ENCODE peak calls at places on chromosomes 7 and 10, in eight cellular contexts. R is endothelial cell; T is fibroblast of pulmonary artery; D is AG04450; Z is PC-3; N is GM10248; K is bronchial epithelial cell; B is CD4-positive, alpha-beta T cell. W is an unnamed sample.
A peak's percentile ranks its signal among the peaks of the same experiment; 100 is the strongest.

GRCh38 chr10:119210633-119211032 is 3.3 kb downstream of the GRK5 start:
- DNase-seq in D (no peak), B (no peak), K (no peak), R (no peak), Z (no peak), N (no peak), T (no peak), W (no peak)

GRCh38 chr10:98374176-98374969 is 40.6 kb downstream of the PYROXD2 start:
- DNase-seq in Z (peak; percentile 78), T (peak; percentile 61), D (peak; percentile 44), K (peak; percentile 88), N (no peak), R (no peak), B (no peak), W (peak; percentile 55)

GRCh38 chr7:128174391-128174790 is 66.7 kb upstream of the LEP start:
- DNase-seq in R (no peak), K (no peak), B (no peak), D (no peak), T (no peak), N (no peak), Z (no peak), W (no peak)

GRCh38 chr10:14801693-14802092 is 27.0 kb upstream of the FAM107B start:
- DNase-seq in Z (no peak), R (peak; percentile 10), D (no peak), T (no peak), B (no peak), K (no peak), N (no peak), W (no peak)

GRCh38 chr7:84159435-84159834 is 35.2 kb downstream of the SEMA3A start:
- DNase-seq in T (no peak), K (no peak), B (no peak), R (no peak), D (no peak), N (no peak), Z (no peak), W (no peak)

GRCh38 chr10:121662945-121663917 is 65.0 kb upstream of the FGFR2 start:
- DNase-seq in Z (no peak), D (no peak), K (peak; percentile 48), R (peak; percentile 72), N (no peak), T (no peak), B (no peak), W (peak; percentile 39)

GRCh38 chr7:92641921-92642511 is 51.8 kb upstream of the FAM133B start:
- DNase-seq in T (peak; percentile 45), Z (peak; percentile 26), N (no peak), K (peak; percentile 84), B (no peak), D (peak; percentile 18), R (no peak), W (no peak)

GRCh38 chr10:74963549-74963948 is 137.1 kb downstream of the KAT6B start:
- DNase-seq in N (peak; percentile 55), D (no peak), R (no peak), B (no peak), Z (no peak), K (no peak), T (no peak), W (no peak)

DNA sequence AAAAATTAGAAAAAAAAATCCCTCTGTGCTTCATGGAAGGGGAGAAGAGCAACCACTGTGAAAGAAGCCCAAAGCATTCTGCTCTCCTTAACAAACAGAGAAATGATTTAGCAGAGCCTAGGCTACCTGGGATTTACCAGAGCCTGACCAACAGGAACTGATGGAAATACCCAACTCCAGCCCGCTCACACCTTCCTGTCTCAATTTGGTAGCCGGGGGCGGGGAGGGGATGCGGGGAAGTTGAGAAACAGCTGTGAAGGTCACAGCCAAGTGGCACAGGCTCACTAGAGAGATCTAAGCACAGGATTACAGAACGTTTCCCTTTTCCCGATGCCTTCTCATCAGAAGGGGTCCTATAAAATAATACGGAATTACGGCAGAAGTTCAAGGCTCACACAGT is 17.6 kb downstream of the RSU1 start:
- DNase-seq in R (no peak), N (peak; percentile 29), T (no peak), K (no peak), Z (no peak), D (no peak), B (no peak), W (no peak)
- TF ChIP-seq CTCF in R (no peak), N (no peak), T (no peak), K (no peak), Z (no peak), D (no peak), B (no peak), W (no peak)

DNA sequence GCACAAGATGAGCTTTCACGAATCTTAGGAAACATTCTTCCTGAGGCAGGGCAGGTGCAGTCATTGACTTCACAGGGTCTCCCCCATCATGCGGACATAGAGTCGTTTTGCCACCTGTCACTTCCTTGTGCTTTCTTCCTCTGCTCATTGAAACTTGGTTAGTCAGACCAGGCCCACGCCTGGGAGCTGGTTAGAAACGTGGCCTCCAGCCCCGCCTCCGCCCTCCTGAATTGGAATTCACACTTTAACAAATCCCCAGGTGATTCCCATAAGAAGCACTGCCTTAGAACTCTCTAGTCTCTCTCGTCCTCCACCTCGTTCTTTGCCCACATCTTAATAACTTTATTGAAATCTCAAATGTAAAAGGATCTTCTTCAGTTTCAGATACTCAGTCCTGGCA is 265.5 kb upstream of the FZD8 start:
- DNase-seq in N (no peak), T (no peak), B (no peak), Z (no peak), K (no peak), R (no peak), D (no peak), W (no peak)
- TF ChIP-seq CTCF in N (no peak), T (no peak), B (no peak), Z (no peak), K (no peak), R (no peak), D (no peak), W (no peak)

GRCh38 chr10:125142946-125143345 is 17.4 kb downstream of the CTBP2 start:
- DNase-seq in T (no peak), B (no peak), D (no peak), K (no peak), Z (no peak), R (no peak), N (no peak), W (no peak)

GRCh38 chr10:125145636-125146035 is 14.7 kb downstream of the CTBP2 start:
- DNase-seq in D (no peak), Z (no peak), B (no peak), N (no peak), R (no peak), T (no peak), K (no peak), W (no peak)

GRCh38 chr10:125146791-125147604 is 13.4 kb downstream of the CTBP2 start:
- DNase-seq in K (peak; percentile 86), N (peak; percentile 43), R (no peak), D (no peak), B (no peak), T (no peak), Z (peak; percentile 70), W (peak; percentile 32)

GRCh38 chr10:125144209-125144608 is 16.2 kb downstream of the CTBP2 start:
- DNase-seq in T (no peak), K (no peak), R (no peak), D (no peak), N (no peak), B (no peak), Z (no peak), W (no peak)

DNA sequence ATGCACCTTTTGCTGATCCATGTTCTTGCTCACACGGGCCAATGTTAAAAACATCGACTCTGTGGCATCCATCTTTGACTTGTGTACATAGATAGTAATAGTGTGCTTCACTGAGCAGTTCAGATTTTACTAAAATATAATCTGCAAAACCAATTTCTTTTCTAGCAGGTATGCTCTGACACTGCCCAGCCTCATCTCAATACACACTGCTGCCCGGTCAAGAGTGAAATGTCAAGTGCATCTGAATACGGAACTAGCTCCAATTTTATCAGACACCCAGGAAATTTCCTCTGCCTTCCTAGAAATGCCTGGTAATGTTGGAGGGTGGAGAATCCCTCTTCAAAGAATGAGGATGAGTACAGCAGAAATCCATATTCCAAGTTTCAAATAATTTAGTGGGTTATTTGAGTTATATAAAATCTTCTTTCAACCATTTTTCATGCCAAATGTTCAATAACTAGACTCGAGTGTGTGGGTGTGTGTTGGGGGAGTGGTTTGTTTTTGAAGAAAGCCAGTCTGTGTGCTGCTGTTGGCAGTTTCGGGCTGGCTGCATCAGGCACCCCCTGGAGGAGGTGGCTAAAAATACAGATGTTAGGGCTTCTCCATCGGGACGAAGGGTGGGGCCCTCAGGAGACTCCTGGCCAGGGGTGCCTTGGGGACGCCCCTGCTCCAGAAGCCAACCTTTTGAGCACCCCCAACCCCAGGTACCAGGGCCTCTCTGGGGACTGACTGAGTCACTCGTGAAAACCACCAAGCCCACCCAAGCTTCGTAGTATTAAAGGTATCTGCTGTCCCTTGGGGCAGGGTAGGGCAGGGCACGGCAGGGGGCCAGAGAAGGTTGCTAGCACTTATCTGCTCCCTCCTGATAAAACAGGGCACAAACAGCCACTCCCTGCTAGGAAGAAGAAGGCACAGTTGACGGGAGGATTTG is 15.4 kb downstream of the CTBP2 start:
- DNase-seq in K (peak; percentile 59), D (no peak), B (no peak), R (peak; percentile 53), T (peak; percentile 68), N (peak; percentile 52), Z (no peak), W (peak; percentile 74)
- TF ChIP-seq CTCF in K (peak; percentile 62), D (peak; percentile 62), B (no peak), R (no peak), T (peak; percentile 58), N (peak; percentile 27), Z (peak; percentile 60), W (peak; percentile 48)

GRCh38 chr10:116689096-116689495 is 53.3 kb downstream of the HSPA12A start:
- DNase-seq in K (no peak), R (no peak), D (no peak), T (no peak), N (no peak), Z (no peak), B (no peak), W (no peak)

GRCh38 chr10:116689744-116690143 is 52.6 kb downstream of the HSPA12A start:
- DNase-seq in K (no peak), N (no peak), R (no peak), Z (no peak), D (no peak), B (no peak), T (no peak), W (no peak)

GRCh38 chr10:116691079-116691398 is 51.3 kb downstream of the HSPA12A start:
- DNase-seq in B (no peak), R (no peak), T (no peak), N (no peak), D (no peak), K (no peak), Z (no peak), W (no peak)

GRCh38 chr10:116691544-116692126 is 50.7 kb downstream of the HSPA12A start:
- DNase-seq in B (no peak), T (no peak), D (no peak), Z (no peak), R (no peak), N (no peak), K (no peak), W (no peak)

DNA sequence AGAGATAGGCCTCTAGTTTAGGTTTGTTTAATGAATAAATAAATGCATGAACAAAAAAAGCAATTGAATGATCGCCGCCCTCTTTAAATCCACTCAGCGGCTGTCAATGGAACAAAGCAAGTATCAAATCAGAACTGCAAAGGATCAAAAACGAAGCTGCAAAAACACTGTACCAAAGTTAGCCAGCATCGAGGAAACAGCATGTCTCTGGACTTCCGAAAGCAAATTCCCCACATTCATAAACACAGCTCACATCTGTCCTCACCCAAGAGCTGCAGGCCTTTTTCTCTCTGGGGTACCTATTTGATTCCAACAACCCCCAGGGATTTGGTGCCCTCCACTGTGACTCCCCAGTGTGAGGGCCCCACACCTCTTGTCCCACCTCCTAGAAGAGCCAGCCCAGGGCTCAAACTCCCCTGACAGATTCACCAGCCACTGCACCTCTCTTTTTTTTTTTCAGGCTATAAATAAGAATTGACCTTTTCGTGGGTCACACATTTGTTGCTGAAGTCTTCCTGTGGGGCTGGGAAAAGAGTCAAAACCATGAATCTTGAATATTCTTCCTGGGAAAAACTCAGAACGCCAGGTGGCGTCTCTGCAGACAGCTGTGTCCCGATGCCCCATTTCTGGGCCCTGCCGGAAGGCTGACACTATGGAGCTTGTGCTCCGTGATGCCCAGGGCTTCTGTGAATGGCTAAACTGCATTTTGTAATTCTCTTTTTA is 51.8 kb downstream of the HSPA12A start:
- DNase-seq in R (peak; percentile 34), T (peak; percentile 45), K (no peak), D (no peak), B (no peak), N (no peak), Z (peak; percentile 4), W (no peak)
- TF ChIP-seq CTCF in R (no peak), T (peak; percentile 39), K (peak; percentile 18), D (peak; percentile 47), B (no peak), N (no peak), Z (peak; percentile 19), W (no peak)